ENCODE peak calls at places on chromosome 14, in six cellular contexts. S is left lung, V is aorta, Q is brain pericyte, A is kidney tubule cell, M is NB4. P is an unnamed sample.

GRCh38 chr14:95305145-95305544 is 14.6 kb downstream of the CLMN start:
- DNase-seq in S (no peak), A (no peak), V (no peak), Q (no peak), M (no peak), P (no peak)

GRCh38 chr14:85380891-85381290 is 149.1 kb upstream of the FLRT2 start:
- DNase-seq in V (no peak), M (no peak), S (no peak), Q (no peak), A (no peak), P (no peak)

GRCh38 chr14:23094666-23095195 is at the start of gene ACIN1:
- DNase-seq in Q (peak), S (peak), M (peak), V (peak), A (peak), P (peak)

GRCh38 chr14:95250936-95251335 is 68.8 kb downstream of the CLMN start:
- DNase-seq in V (no peak), A (no peak), M (no peak), S (no peak), Q (no peak), P (no peak)

GRCh38 chr14:70602254-70602653 is 1.8 kb upstream of the MED6 start:
- DNase-seq in S (no peak), A (no peak), V (no peak), Q (no peak), M (no peak), P (no peak)

GRCh38 chr14:22976620-22977433 is 5.5 kb downstream of the AJUBA start:
- DNase-seq in V (no peak), S (no peak), M (no peak), Q (no peak), A (peak), P (peak)

GRCh38 chr14:81331229-81332026 is 68.7 kb downstream of the STON2 start:
- DNase-seq in S (no peak), A (no peak), M (no peak), V (no peak), Q (no peak), P (no peak)

GRCh38 chr14:71466251-71466650 is 466.0 kb upstream of the RGS6 start:
- DNase-seq in M (no peak), A (no peak), Q (no peak), S (no peak), V (no peak), P (no peak)

GRCh38 chr14:104967414-104968152 is 10.6 kb downstream of the AHNAK2 start:
- DNase-seq in M (no peak), A (no peak), V (peak), S (peak), Q (no peak), P (peak)

GRCh38 chr14:87231336-87232026 is 761.5 kb downstream of the GALC start:
- DNase-seq in V (no peak), M (no peak), S (no peak), A (peak), Q (no peak), P (peak)

GRCh38 chr14:89435527-89436273 is 18.7 kb upstream of the FOXN3 start:
- DNase-seq in A (no peak), Q (no peak), S (no peak), V (no peak), M (no peak), P (no peak)

GRCh38 chr14:58299665-58300202 is 1.4 kb downstream of the ARID4A start:
- DNase-seq in S (no peak), A (peak), V (no peak), Q (no peak), M (peak), P (no peak)

GRCh38 chr14:90213099-90213748 is 43.1 kb upstream of the PSMC1 start:
- DNase-seq in M (no peak), V (no peak), A (no peak), S (no peak), Q (no peak), P (no peak)

GRCh38 chr14:81517798-81518398 is 15.8 kb downstream of the SEL1L start:
- DNase-seq in Q (no peak), A (no peak), V (peak), M (no peak), S (no peak), P (no peak)